ENCODE peak calls at places on chromosomes 2 and 18, in ten cellular contexts. Z is esophagus squamous epithelium, B is transverse colon, N is A549, F is stomach, K is ovary, D is body of pancreas, M is HepG2, O is uterus, V is suprapubic skin. J is an unnamed sample.

GRCh38 chr18:76931171-76931570 is 108.8 kb downstream of the ZNF236 start:
- DNase-seq in B (no peak), O (no peak), K (no peak), D (no peak), N (no peak), F (no peak), M (no peak), Z (no peak), V (no peak), J (no peak)

GRCh38 chr2:2399390-2399789 is 68.3 kb upstream of the MYT1L start:
- DNase-seq in B (no peak), N (no peak), K (no peak), M (no peak), O (no peak), V (no peak), Z (no peak), F (no peak), D (no peak), J (no peak)

GRCh38 chr2:68225119-68225632 is 27.2 kb downstream of the PPP3R1 start:
- DNase-seq in Z (no peak), K (no peak), B (peak), V (no peak), N (peak), F (peak), O (no peak), M (peak), D (peak), J (no peak)

GRCh38 chr2:36783276-36783675 is 86.8 kb downstream of the VIT start:
- DNase-seq in V (no peak), K (no peak), M (no peak), F (no peak), Z (no peak), B (no peak), O (no peak), D (no peak), N (no peak), J (no peak)

GRCh38 chr2:20182241-20182931 is 42.5 kb downstream of the SDC1 start:
- DNase-seq in K (no peak), V (peak), O (no peak), B (peak), N (peak), M (no peak), Z (no peak), F (peak), D (no peak), J (peak)

GRCh38 chr2:51290725-51291124 is 258.8 kb upstream of the NRXN1 start:
- DNase-seq in Z (no peak), D (no peak), V (no peak), B (no peak), N (no peak), K (no peak), M (no peak), O (no peak), F (no peak), J (no peak)

GRCh38 chr2:60844105-60844504 is 37.3 kb upstream of the REL start:
- DNase-seq in D (no peak), M (no peak), O (no peak), K (no peak), B (no peak), V (no peak), F (no peak), N (no peak), Z (no peak), J (no peak)

GRCh38 chr18:70503060-70503459 is 214.2 kb downstream of the SOCS6 start:
- DNase-seq in O (no peak), D (no peak), B (no peak), M (no peak), K (no peak), N (no peak), V (no peak), F (no peak), Z (no peak), J (no peak)

GRCh38 chr2:56348382-56348781 is 164.6 kb downstream of the CCDC85A start:
- DNase-seq in K (no peak), B (no peak), V (no peak), O (no peak), F (no peak), M (no peak), Z (no peak), N (no peak), D (no peak), J (no peak)

GRCh38 chr2:135882415-135882814 is 6.2 kb upstream of the MCM6 start:
- DNase-seq in Z (no peak), F (no peak), O (no peak), V (no peak), B (no peak), N (no peak), D (no peak), M (no peak), K (no peak), J (no peak)

GRCh38 chr2:241218131-241219029 is 29.9 kb downstream of the ANO7 start:
- DNase-seq in K (peak), M (peak), D (peak), F (peak), Z (no peak), B (peak), O (peak), N (peak), V (no peak), J (peak)

GRCh38 chr18:76788571-76789317 is 33.6 kb upstream of the ZNF236 start:
- DNase-seq in N (no peak), M (no peak), O (no peak), Z (no peak), D (no peak), B (no peak), F (no peak), V (no peak), K (no peak), J (no peak)

GRCh38 chr2:217520361-217521010 is 482.3 kb downstream of the TNS1 start:
- DNase-seq in K (no peak), V (no peak), F (no peak), O (no peak), D (no peak), B (no peak), Z (no peak), M (no peak), N (no peak), J (no peak)

GRCh38 chr2:28108143-28108542 is 217.6 kb downstream of the BABAM2 start:
- DNase-seq in K (no peak), N (no peak), V (no peak), M (no peak), F (no peak), O (no peak), B (no peak), D (no peak), Z (no peak), J (no peak)

GRCh38 chr2:159797468-159798375 is at the start of gene CD302:
- DNase-seq in D (peak), V (peak), F (peak), O (peak), B (peak), K (peak), M (peak), N (peak), Z (peak), J (peak)

GRCh38 chr2:239775623-239776440 is 249.3 kb downstream of the NDUFA10 start:
- DNase-seq in Z (no peak), V (peak), K (no peak), B (no peak), D (no peak), N (no peak), F (peak), O (no peak), M (no peak), J (no peak)

GRCh38 chr2:36376319-36376765 is 20.8 kb downstream of the CRIM1 start:
- DNase-seq in K (peak), V (no peak), O (peak), N (no peak), B (peak), D (peak), Z (no peak), F (peak), M (peak), J (peak)

GRCh38 chr2:147483293-147483669 is 361.5 kb upstream of the ACVR2A start:
- DNase-seq in Z (no peak), F (no peak), K (no peak), M (no peak), N (no peak), D (no peak), O (no peak), B (no peak), V (no peak), J (no peak)

GRCh38 chr2:16136461-16137035 is 196.2 kb downstream of the MYCN start:
- DNase-seq in O (no peak), V (no peak), N (no peak), F (no peak), D (no peak), Z (no peak), B (no peak), K (no peak), M (no peak), J (no peak)

GRCh38 chr2:98550165-98550564 is 58.1 kb downstream of the COA5 start:
- DNase-seq in M (no peak), O (no peak), N (no peak), K (no peak), D (no peak), V (no peak), B (no peak), F (no peak), Z (no peak), J (no peak)

GRCh38 chr2:65081232-65081685 is 25.0 kb downstream of the CEP68 start:
- DNase-seq in M (no peak), O (no peak), F (no peak), N (no peak), K (no peak), D (no peak), V (no peak), B (no peak), Z (no peak), J (no peak)

GRCh38 chr18:73614812-73615211 is 532.8 kb downstream of the FBXO15 start:
- DNase-seq in D (no peak), Z (no peak), M (no peak), O (no peak), B (no peak), V (no peak), K (no peak), N (no peak), F (no peak), J (no peak)

GRCh38 chr2:71074893-71075292 is 6.4 kb downstream of the NAGK start:
- DNase-seq in N (no peak), B (no peak), Z (no peak), D (no peak), O (no peak), V (no peak), K (no peak), F (no peak), M (no peak), J (no peak)

GRCh38 chr2:85429213-85429923 is 10.9 kb downstream of the SH2D6 start:
- DNase-seq in V (no peak), O (no peak), F (no peak), N (no peak), K (no peak), D (no peak), M (peak), B (no peak), Z (no peak), J (no peak)

GRCh38 chr2:217162533-217162932 is 302.7 kb upstream of the TNP1 start:
- DNase-seq in M (peak), F (no peak), N (no peak), K (no peak), O (no peak), D (no peak), Z (no peak), V (no peak), B (no peak), J (no peak)

GRCh38 chr2:177264539-177265385 is at the start of gene NFE2L2:
- DNase-seq in O (peak), Z (peak), K (peak), F (peak), M (peak), V (peak), D (peak), N (peak), B (peak), J (peak)
- TF ChIP-seq POLR2A in O (peak), Z (no peak), K (peak), F (peak), M (peak), V (peak), D (peak), N (peak), B (peak), J (peak)

GRCh38 chr2:201172279-201172678 is 10.7 kb upstream of the CASP10 start:
- DNase-seq in D (no peak), B (no peak), F (no peak), Z (no peak), M (no peak), V (no peak), N (no peak), O (no peak), K (no peak), J (no peak)

GRCh38 chr2:201175971-201176570 is 6.9 kb upstream of the CASP10 start:
- DNase-seq in B (peak), F (peak), Z (no peak), V (no peak), O (no peak), K (no peak), N (no peak), M (peak), D (no peak), J (no peak)

GRCh38 chr2:201174687-201175086 is 8.3 kb upstream of the CASP10 start:
- DNase-seq in N (no peak), K (no peak), O (no peak), D (no peak), M (no peak), V (no peak), Z (no peak), B (no peak), F (no peak), J (no peak)

GRCh38 chr2:201167546-201167945 is 15.4 kb upstream of the CASP10 start:
- DNase-seq in D (no peak), B (no peak), V (no peak), N (no peak), F (no peak), M (no peak), Z (no peak), O (no peak), K (no peak), J (no peak)

GRCh38 chr2:201171259-201171814 is 11.6 kb upstream of the CASP10 start:
- DNase-seq in D (no peak), K (no peak), V (no peak), O (no peak), M (no peak), F (no peak), B (no peak), N (no peak), Z (no peak), J (no peak)
- TF ChIP-seq POLR2A in D (no peak), K (no peak), V (no peak), O (no peak), M (no peak), F (no peak), B (no peak), N (no peak), Z (no peak), J (no peak)

GRCh38 chr18:44731866-44732555 is 51.3 kb downstream of the SETBP1 start:
- DNase-seq in B (no peak), O (no peak), Z (no peak), F (no peak), N (no peak), D (no peak), K (no peak), M (no peak), V (no peak), J (no peak)

GRCh38 chr18:44735071-44735470 is 54.4 kb downstream of the SETBP1 start:
- DNase-seq in D (no peak), V (no peak), Z (no peak), N (no peak), F (no peak), B (no peak), M (no peak), K (no peak), O (no peak), J (no peak)

GRCh38 chr18:44733754-44734465 is 53.2 kb downstream of the SETBP1 start:
- DNase-seq in K (no peak), F (no peak), N (no peak), V (no peak), O (no peak), D (no peak), M (no peak), Z (no peak), B (no peak), J (no peak)

GRCh38 chr18:44732604-44733003 is 51.9 kb downstream of the SETBP1 start:
- DNase-seq in V (no peak), F (no peak), D (peak), O (no peak), Z (no peak), B (no peak), K (no peak), N (no peak), M (no peak), J (no peak)

GRCh38 chr18:44733069-44733753 is 52.5 kb downstream of the SETBP1 start:
- DNase-seq in O (no peak), M (no peak), V (no peak), K (no peak), N (peak), B (no peak), F (no peak), Z (no peak), D (no peak), J (no peak)
- TF ChIP-seq POLR2A in O (no peak), M (no peak), V (no peak), K (no peak), N (no peak), B (no peak), F (no peak), Z (no peak), D (no peak), J (no peak)

GRCh38 chr2:130726614-130727180 is 2.2 kb upstream of the GPR148 start:
- DNase-seq in N (no peak), Z (no peak), O (no peak), V (no peak), D (no peak), M (no peak), F (no peak), K (no peak), B (no peak), J (no peak)

GRCh38 chr2:130729311-130730299 is 735 bp downstream of the GPR148 start:
- DNase-seq in F (no peak), Z (no peak), D (no peak), V (no peak), N (no peak), B (no peak), M (no peak), K (no peak), O (no peak), J (no peak)

GRCh38 chr2:130728549-130729310 is at the start of gene GPR148:
- DNase-seq in N (no peak), F (no peak), O (no peak), B (no peak), M (no peak), D (no peak), V (no peak), K (no peak), Z (no peak), J (no peak)

GRCh38 chr2:130728007-130728454 is 839 bp upstream of the GPR148 start:
- DNase-seq in K (no peak), N (no peak), O (no peak), V (no peak), F (peak), B (peak), M (no peak), Z (no peak), D (peak), J (no peak)

DNA sequence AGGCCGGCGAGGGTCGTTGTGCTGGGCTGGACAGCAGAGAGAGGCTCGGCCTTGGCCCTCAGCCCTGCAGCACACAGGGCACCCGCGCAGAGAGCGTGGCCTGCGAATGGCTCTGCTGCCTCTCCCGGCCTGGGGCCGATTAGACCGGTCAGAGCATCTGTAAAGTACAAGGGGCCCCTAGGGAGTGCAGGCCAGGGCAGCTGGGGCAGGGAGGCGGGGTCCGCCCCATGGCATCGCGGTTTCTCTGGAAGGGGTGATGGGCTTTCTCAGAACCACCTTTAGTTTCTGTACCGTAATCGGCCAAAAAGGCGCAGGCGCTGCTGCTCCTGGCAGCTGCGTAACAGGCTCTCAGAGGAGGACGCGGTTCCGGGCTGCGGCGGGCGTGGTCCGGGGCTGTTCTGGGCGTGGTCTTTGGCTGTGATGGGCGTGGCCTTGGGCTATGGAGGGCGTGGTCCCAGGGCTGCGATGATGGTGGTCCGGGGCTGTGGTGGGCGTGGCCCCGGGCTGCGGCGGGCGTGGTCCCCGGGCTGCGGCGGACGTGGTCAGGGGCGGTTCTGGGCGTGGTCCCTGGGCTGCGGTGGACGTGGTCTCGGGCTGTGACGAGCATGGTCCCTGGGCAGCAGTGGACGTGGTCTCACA is 1.5 kb upstream of the GPR148 start:
- DNase-seq in O (peak), N (peak), F (peak), M (no peak), K (peak), B (peak), D (peak), Z (no peak), V (peak), J (peak)
- TF ChIP-seq POLR2A in O (no peak), N (peak), F (no peak), M (no peak), K (no peak), B (peak), D (peak), Z (no peak), V (no peak), J (no peak)

GRCh38 chr2:88627055-88627855 is at the start of gene EIF2AK3:
- DNase-seq in Z (peak), O (peak), N (peak), F (peak), B (peak), V (peak), D (peak), M (peak), K (peak), J (peak)
- TF ChIP-seq POLR2A in Z (no peak), O (peak), N (peak), F (peak), B (peak), V (peak), D (peak), M (peak), K (peak), J (peak)

GRCh38 chr2:24083567-24084385 is 858 bp downstream of the TP53I3 start:
- DNase-seq in M (peak), V (peak), N (peak), Z (peak), B (peak), K (peak), D (no peak), O (peak), F (peak), J (peak)
- TF ChIP-seq POLR2A in M (peak), V (no peak), N (peak), Z (no peak), B (peak), K (no peak), D (peak), O (no peak), F (no peak), J (peak)

DNA sequence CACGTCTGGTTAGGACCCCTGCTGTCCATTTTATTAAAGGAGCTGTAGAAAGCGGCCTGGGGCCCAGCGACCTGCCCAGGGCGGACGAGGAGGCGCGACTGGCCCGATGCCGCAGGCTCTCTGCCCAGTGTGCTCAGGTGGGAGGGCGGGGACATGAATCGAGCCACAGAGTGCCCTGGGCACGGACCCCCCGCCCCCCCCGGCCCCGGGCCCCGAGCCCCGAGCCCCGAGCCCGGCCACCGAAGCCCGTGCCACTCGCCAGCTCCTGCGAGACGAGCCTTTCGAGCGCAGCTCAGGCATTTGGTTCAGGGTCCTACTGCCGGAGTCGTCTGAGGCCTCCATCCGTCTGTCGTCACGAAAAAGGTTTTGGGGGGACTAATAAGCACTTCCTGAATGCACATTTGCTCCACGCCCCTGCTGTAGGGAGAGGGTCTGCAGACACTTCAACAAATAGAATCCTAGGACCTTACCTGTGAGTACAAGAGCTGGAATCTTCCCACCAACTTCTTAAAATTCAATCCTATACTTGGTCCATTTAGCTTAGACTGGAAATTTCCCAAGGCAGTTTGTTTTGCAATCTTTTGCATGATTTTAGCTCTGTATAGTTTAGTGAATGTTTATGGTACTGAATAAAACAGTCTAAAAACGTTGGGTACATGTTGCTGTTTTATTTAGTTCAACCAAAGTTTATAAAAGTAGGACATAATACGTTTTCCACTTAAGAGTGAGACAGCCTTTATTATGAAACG is 665 bp upstream of the ADAM17 start:
- DNase-seq in D (no peak), B (no peak), O (no peak), Z (no peak), F (no peak), N (peak), K (no peak), V (no peak), M (no peak), J (no peak)
- TF ChIP-seq POLR2A in D (no peak), B (no peak), O (no peak), Z (no peak), F (no peak), N (no peak), K (no peak), V (no peak), M (no peak), J (peak)

GRCh38 chr2:176117823-176118376 is 1.3 kb downstream of the HOXD10 start:
- DNase-seq in F (no peak), O (no peak), V (peak), K (no peak), N (no peak), M (no peak), D (no peak), B (no peak), Z (no peak), J (no peak)

GRCh38 chr2:176114930-176115625 is 1.5 kb upstream of the HOXD10 start:
- DNase-seq in O (no peak), N (no peak), Z (no peak), V (no peak), M (no peak), K (no peak), D (no peak), B (no peak), F (no peak), J (no peak)

GRCh38 chr2:176117162-176117822 is 714 bp downstream of the HOXD10 start:
- DNase-seq in O (no peak), M (no peak), F (no peak), V (no peak), N (no peak), B (no peak), K (no peak), D (no peak), Z (no peak), J (no peak)

GRCh38 chr2:176114120-176114929 is 2.3 kb upstream of the HOXD10 start:
- DNase-seq in B (no peak), F (no peak), N (no peak), O (no peak), D (no peak), K (no peak), Z (no peak), M (peak), V (no peak), J (no peak)

GRCh38 chr2:176115883-176116813 is at the start of gene HOXD10:
- DNase-seq in N (peak), F (no peak), Z (no peak), O (peak), D (no peak), B (peak), K (peak), M (no peak), V (no peak), J (peak)
- TF ChIP-seq POLR2A in N (peak), F (no peak), Z (no peak), O (peak), D (no peak), B (peak), K (no peak), M (no peak), V (no peak), J (no peak)

J was measured in Peyer's patch.